ENCODE peak calls at places on chromosome 7, in nine cellular contexts. U is IMR-90, G is stomach, P is uterus, R is Peyer's patch, C is A549, D is GM12878, O is endothelial cell of umbilical vein, V is testis. H is an unnamed sample. For H3K9me3, the result is how much of the 10 kb centered on the place peaks cover.

GRCh38 chr7:70712942-70713341 is 419.0 kb upstream of the GALNT17 start:
- DNase-seq in U (no peak), G (peak), P (no peak), R (no peak), C (no peak), D (no peak), O (no peak), V (no peak), H (peak)

GRCh38 chr7:102318482-102318971 is 31.9 kb downstream of the SH2B2 start:
- DNase-seq in U (peak), G (peak), P (no peak), R (peak), C (peak), D (no peak), O (peak), V (no peak), H (no peak)

GRCh38 chr7:143882611-143883078 is 19.3 kb downstream of the TCAF1 start:
- DNase-seq in U (peak), G (peak), P (peak), R (peak), C (no peak), D (no peak), O (peak), V (peak), H (peak)

GRCh38 chr7:80781561-80781979 is 137.3 kb downstream of the SEMA3C start:
- DNase-seq in U (peak), G (peak), P (peak), R (no peak), C (no peak), D (no peak), O (peak), V (peak), H (peak)

GRCh38 chr7:90980545-90980944 is 283.7 kb upstream of the FZD1 start:
- DNase-seq in U (peak), G (no peak), P (no peak), R (no peak), C (no peak), D (no peak), O (no peak), V (no peak), H (no peak)

GRCh38 chr7:10412426-10413019 is 561.1 kb upstream of the PHF14 start:
- DNase-seq in U (peak), G (no peak), P (no peak), R (no peak), C (peak), D (no peak), O (peak), V (peak), H (peak)

GRCh38 chr7:39921505-39922250 is 28.4 kb upstream of the CDK13 start:
- DNase-seq in U (no peak), G (no peak), P (no peak), R (no peak), C (no peak), D (no peak), O (no peak), V (no peak), H (no peak)

GRCh38 chr7:96080021-96080420 is 241.9 kb downstream of the SLC25A13 start:
- DNase-seq in U (peak), G (no peak), P (no peak), R (no peak), C (no peak), D (no peak), O (no peak), V (no peak), H (no peak)

GRCh38 chr7:24401628-24402593 is 117.9 kb downstream of the NPY start:
- DNase-seq in U (peak), G (no peak), P (no peak), R (no peak), C (peak), D (no peak), O (peak), V (no peak), H (no peak)

DNA sequence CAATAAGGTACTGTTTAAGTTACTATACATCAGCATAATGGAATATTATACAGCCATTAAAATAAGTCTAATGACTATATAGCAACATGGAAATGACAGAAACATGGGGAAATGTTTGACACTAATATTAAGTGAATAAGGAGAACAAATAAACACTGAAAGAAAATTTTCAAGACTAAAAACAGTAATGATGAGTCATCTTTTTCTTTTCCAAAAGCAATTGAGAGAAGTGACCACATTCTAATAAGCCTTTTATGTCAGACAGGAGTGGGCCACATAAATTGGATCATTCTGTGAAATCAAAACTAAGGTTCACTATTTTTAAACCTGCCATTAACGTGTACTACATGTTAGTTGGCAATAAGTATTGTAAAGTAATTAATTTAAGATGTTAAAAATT is 187.5 kb downstream of the AHR start:
- DNase-seq in U (peak), G (no peak), P (no peak), R (no peak), C (no peak), D (no peak), O (no peak), V (no peak), H (no peak)
- TF ChIP-seq CTCF in U (no peak), G (no peak), P (no peak), R (no peak), C (no peak), D (no peak), O (no peak), V (no peak), H (no peak)

GRCh38 chr7:107891619-107892366 is 810 bp downstream of the DLD start:
- DNase-seq in U (peak), G (no peak), P (no peak), R (no peak), C (no peak), D (no peak), O (peak), V (no peak), H (no peak)

GRCh38 chr7:107889992-107890391 is 991 bp upstream of the DLD start:
- DNase-seq in U (no peak), G (no peak), P (no peak), R (no peak), C (no peak), D (no peak), O (no peak), V (no peak), H (no peak)

GRCh38 chr7:107890493-107890961 is 456 bp upstream of the DLD start:
- DNase-seq in U (no peak), G (no peak), P (no peak), R (no peak), C (no peak), D (no peak), O (no peak), V (no peak), H (no peak)

DNA sequence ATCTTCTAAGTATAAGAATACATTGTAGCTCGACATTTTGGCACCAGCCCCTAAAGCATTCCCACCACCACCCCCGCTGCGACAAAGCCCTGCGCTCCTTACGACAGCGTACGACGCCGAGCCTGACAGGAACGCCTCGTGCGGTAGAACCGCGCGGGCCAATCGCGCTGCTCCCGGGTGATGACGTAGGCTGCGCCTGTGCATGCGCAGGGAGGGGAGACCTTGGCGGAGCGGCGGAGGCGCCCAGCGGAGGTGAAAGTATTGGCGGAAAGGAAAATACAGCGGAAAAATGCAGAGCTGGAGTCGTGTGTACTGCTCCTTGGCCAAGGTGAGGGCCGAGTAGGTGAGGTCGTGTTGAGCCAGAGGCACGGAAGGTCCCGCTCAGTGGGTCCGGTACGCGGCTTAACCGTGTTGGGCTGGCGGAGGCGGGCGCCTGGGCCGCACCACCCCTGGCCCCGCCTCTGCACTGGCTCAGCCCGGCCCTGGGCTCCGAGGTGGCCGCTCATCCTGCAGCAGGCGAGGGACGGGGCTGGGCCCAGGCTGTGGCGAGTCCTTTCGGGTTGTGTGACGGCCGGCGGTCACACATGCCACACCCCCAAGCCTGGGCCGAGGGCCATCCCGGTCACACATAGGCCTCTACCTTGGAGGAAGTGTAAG is at the start of gene DLD:
- DNase-seq in U (peak), G (peak), P (peak), R (peak), C (peak), D (peak), O (peak), V (peak), H (peak)
- TF ChIP-seq POLR2A in U (peak), G (peak), P (peak), R (peak), C (peak), D (peak), O (peak), V (peak), H (peak)

DNA sequence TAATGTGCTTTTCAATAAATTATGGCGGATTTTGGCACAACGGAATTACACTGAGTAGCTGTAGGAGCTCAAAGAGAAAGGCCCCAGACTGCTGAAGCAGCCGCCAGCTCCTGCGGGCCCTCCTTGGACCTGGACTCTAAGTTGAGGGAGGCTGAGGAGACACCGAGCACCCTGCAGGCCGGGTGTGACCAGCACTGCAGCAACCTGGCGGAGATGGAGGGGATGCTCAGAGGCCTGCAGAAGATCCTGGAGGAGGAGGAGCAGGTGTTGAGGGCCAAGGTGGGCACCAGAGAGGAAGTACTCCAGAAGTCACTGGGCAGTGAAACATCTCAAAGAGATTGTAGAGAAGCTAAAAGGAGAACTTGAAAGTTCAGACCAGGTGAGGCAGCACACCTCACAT is 33.0 kb upstream of the POM121L12 start:
- DNase-seq in U (no peak), G (no peak), P (no peak), R (no peak), C (no peak), D (no peak), O (no peak), V (no peak), H (no peak)
- H3K9me3 ChIP-seq in U (under half), G (under half), P (under half), R (under half), C (under half), D (under half), O (under half), V (under half), H (under half)

DNA sequence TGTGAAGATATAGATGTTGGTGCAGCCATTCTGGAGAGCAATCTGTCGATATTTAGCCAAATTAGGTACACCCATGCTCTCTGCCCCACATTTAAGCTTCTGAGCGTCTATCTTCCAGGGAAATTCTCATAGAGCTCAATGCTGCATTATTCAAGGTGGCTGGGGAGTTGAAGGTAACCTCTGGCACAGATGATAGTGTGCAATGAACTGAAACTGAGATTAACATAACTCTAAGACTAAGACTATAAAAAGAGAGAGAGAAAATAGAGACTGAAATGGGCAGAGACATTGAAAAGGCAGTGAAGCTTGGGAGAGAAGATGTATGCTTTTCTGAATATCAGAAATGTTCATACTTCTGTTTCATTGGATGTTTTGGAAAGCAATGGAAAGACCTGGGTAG is 1197.0 kb upstream of the AUTS2 start:
- DNase-seq in U (no peak), G (no peak), P (no peak), R (no peak), C (no peak), D (no peak), O (no peak), V (no peak), H (no peak)
- TF ChIP-seq CTCF in U (no peak), G (no peak), P (no peak), R (no peak), C (no peak), D (no peak), O (no peak), V (no peak), H (no peak)

DNA sequence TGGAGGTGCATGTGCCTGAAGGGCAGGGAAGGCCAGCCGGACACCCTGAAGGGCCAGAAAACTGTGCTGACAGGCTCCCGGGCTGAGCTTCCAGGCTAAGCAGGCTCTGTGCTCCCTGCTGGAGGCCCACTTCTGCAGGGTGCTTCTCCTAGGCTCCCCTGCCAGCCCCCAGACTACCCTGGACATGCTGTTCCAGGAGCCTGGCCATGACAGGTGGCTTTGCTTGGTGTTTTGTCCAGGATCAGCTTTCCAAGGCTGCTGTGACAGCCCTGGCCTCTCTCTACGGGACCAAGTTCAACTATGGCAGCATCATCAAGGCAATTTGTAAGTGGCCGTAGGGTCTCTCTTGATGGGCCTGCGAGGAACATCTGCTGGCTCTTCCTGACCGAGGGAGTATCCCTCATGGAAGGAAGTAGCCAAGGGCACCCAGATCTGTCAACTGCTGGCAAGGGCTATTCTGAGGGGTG is 5.3 kb downstream of the CPA1 start:
- DNase-seq in U (no peak), G (no peak), P (no peak), R (peak), C (no peak), D (no peak), O (no peak), V (no peak), H (no peak)
- TF ChIP-seq POLR2A in U (no peak), G (no peak), P (no peak), R (no peak), C (no peak), D (no peak), O (no peak), V (no peak), H (no peak)

DNA sequence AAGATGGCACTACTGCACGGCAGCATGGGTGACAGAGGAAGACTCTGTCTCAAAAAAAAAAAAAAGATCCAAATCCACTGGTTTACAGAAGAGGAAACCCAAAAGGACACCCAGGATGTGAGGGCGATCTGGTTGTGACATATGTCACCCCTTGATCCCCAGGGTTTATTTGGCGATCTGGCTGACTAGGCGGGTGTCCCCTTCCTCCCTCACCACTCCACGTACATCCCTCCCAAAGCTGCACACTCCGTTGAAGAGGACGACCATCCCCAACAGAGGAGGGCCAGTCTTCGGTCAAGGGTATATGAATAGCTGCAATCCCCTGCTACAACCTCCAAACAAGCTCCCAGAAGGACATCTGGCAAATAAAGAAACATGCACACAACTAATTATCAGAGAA is 111.6 kb downstream of the HTR5A start:
- DNase-seq in U (no peak), G (no peak), P (no peak), R (no peak), C (no peak), D (no peak), O (no peak), V (no peak), H (no peak)
- H3K9me3 ChIP-seq in U (under half), G (under half), P (under half), R (under half), C (under half), D (under half), O (under half), V (under half), H (under half)

H was measured in prostate gland.